ENCODE peak calls at places on chromosomes 3 and 15, in eight cellular contexts. E is mesothelial cell of epicardium; I is non-pigmented ciliary epithelial cell; K is activated CD4-positive, alpha-beta T cell treated with anti-CD3 and anti-CD28 coated beads, Interleukin-2, amount 50 U/mL, for 4 hours; W is hypothalamus; Z is neural crest cell; L is psoas muscle; M is activated gamma-delta T cell. F is an unnamed sample.

GRCh38 chr3:96961576-96961975 is 147.2 kb downstream of the EPHA6 start:
- DNase-seq in E (no peak), I (no peak), K (no peak), W (no peak), Z (no peak), L (no peak), M (no peak), F (no peak)

GRCh38 chr3:8822141-8822540 is 52.7 kb upstream of the OXTR start:
- DNase-seq in E (no peak), I (peak; percentile 42), K (no peak), W (no peak), Z (no peak), L (no peak), M (no peak), F (no peak)

GRCh38 chr3:130783629-130784028 is 37.0 kb upstream of the PIK3R4 start:
- DNase-seq in E (no peak), I (no peak), K (no peak), W (no peak), Z (no peak), L (no peak), M (no peak), F (no peak)

GRCh38 chr15:34583399-34584320 is at the start of gene GOLGA8B:
- DNase-seq in E (peak; percentile 71), I (no peak), K (peak; percentile 70), W (no peak), Z (peak; percentile 55), L (peak; percentile 78), M (peak; percentile 60), F (no peak)

GRCh38 chr3:50226888-50227389 is 9.1 kb upstream of the GNAI2 start:
- DNase-seq in E (no peak), I (no peak), K (peak; percentile 23), W (no peak), Z (no peak), L (peak; percentile 72), M (peak; percentile 29), F (no peak)

GRCh38 chr15:25862469-25863066 is 559 bp downstream of the ATP10A start:
- DNase-seq in E (no peak), I (no peak), K (peak; percentile 53), W (no peak), Z (no peak), L (no peak), M (peak; percentile 20), F (no peak)

GRCh38 chr3:33428812-33429211 is 11.4 kb downstream of the UBP1 start:
- DNase-seq in E (no peak), I (no peak), K (no peak), W (no peak), Z (no peak), L (no peak), M (no peak), F (no peak)

GRCh38 chr15:67803299-67803698 is 22.0 kb upstream of the SKOR1 start:
- DNase-seq in E (no peak), I (no peak), K (no peak), W (no peak), Z (no peak), L (no peak), M (no peak), F (no peak)

GRCh38 chr15:73305331-73306211 is 63.2 kb downstream of the HCN4 start:
- DNase-seq in E (no peak), I (peak; percentile 46), K (no peak), W (no peak), Z (peak; percentile 45), L (no peak), M (no peak), F (peak; percentile 29)

GRCh38 chr15:82870727-82871576 is 61.5 kb downstream of the WHAMM start:
- DNase-seq in E (no peak), I (no peak), K (no peak), W (no peak), Z (no peak), L (no peak), M (no peak), F (no peak)

GRCh38 chr3:71504250-71505036 is 79.1 kb downstream of the FOXP1 start:
- DNase-seq in E (no peak), I (peak; percentile 87), K (peak; percentile 53), W (no peak), Z (no peak), L (no peak), M (no peak), F (peak; percentile 84)

GRCh38 chr3:29335438-29335837 is 54.6 kb downstream of the RBMS3 start:
- DNase-seq in E (peak; percentile 47), I (peak; percentile 96), K (no peak), W (peak; percentile 12), Z (peak; percentile 17), L (peak; percentile 67), M (no peak), F (peak; percentile 98)

GRCh38 chr15:101451192-101451799 is 38.2 kb downstream of the PCSK6 start:
- DNase-seq in E (no peak), I (no peak), K (no peak), W (no peak), Z (no peak), L (peak; percentile 79), M (no peak), F (no peak)

GRCh38 chr3:172635588-172635987 is 75.3 kb downstream of the NCEH1 start:
- DNase-seq in E (no peak), I (no peak), K (no peak), W (no peak), Z (no peak), L (no peak), M (no peak), F (no peak)

GRCh38 chr3:186940965-186941364 is 10.6 kb downstream of the ST6GAL1 start:
- DNase-seq in E (no peak), I (no peak), K (no peak), W (no peak), Z (no peak), L (no peak), M (no peak), F (no peak)

GRCh38 chr3:16415911-16416310 is 97.6 kb downstream of the RFTN1 start:
- DNase-seq in E (no peak), I (no peak), K (no peak), W (no peak), Z (no peak), L (no peak), M (no peak), F (no peak)

GRCh38 chr15:55590788-55591187 is 2.6 kb upstream of the PYGO1 start:
- DNase-seq in E (no peak), I (no peak), K (no peak), W (no peak), Z (no peak), L (no peak), M (no peak), F (no peak)

GRCh38 chr3:50574280-50574831 is 5.0 kb downstream of the HEMK1 start:
- DNase-seq in E (no peak), I (no peak), K (no peak), W (no peak), Z (no peak), L (no peak), M (no peak), F (no peak)

F was measured in AG04449.